ENCODE peak calls at places on chromosomes 6 and 20, in four cellular contexts. Q, U, Z and E are unnamed samples.

GRCh38 chr6:152173321-152173720 is 365.8 kb downstream of the ESR1 start:
- DNase-seq in Q (no peak), U (no peak), Z (no peak), E (no peak)

GRCh38 chr20:38354227-38354626 is 7.9 kb downstream of the LBP start:
- DNase-seq in Q (no peak), U (no peak), Z (no peak), E (no peak)

GRCh38 chr6:44247338-44248302 is 719 bp downstream of the HSP90AB1 start:
- DNase-seq in Q (peak), U (peak), Z (no peak), E (peak)

GRCh38 chr20:37350655-37351574 is 5.0 kb downstream of the SRC start:
- DNase-seq in Q (no peak), U (no peak), Z (no peak), E (no peak)

GRCh38 chr6:15426395-15426794 is 180.5 kb downstream of the JARID2 start:
- DNase-seq in Q (no peak), U (no peak), Z (no peak), E (no peak)

GRCh38 chr20:51494241-51495110 is 48.0 kb downstream of the NFATC2 start:
- DNase-seq in Q (no peak), U (no peak), Z (no peak), E (no peak)

GRCh38 chr6:145813285-145814034 is 1.1 kb downstream of the FBXO30 start:
- DNase-seq in Q (no peak), U (no peak), Z (no peak), E (no peak)

GRCh38 chr20:46346770-46347169 is 38.5 kb upstream of the CDH22 start:
- DNase-seq in Q (no peak), U (no peak), Z (no peak), E (no peak)

GRCh38 chr6:148313483-148313882 is 29.2 kb upstream of the SASH1 start:
- DNase-seq in Q (no peak), U (no peak), Z (no peak), E (no peak)

GRCh38 chr20:23880426-23880825 is 878 bp upstream of the CST5 start:
- DNase-seq in Q (no peak), U (no peak), Z (no peak), E (no peak)

GRCh38 chr6:87672641-87673040 is 29.4 kb downstream of the AKIRIN2 start:
- DNase-seq in Q (no peak), U (no peak), Z (no peak), E (no peak)

GRCh38 chr20:57609842-57610167 is 10.4 kb downstream of the ZBP1 start:
- DNase-seq in Q (no peak), U (no peak), Z (no peak), E (no peak)

GRCh38 chr20:53889411-53890148 is 180.8 kb downstream of the BCAS1 start:
- DNase-seq in Q (no peak), U (no peak), Z (no peak), E (no peak)

GRCh38 chr6:35077006-35077712 is 64.0 kb downstream of the TCP11 start:
- DNase-seq in Q (no peak), U (peak), Z (no peak), E (no peak)

GRCh38 chr6:1363729-1364572 is 25.4 kb upstream of the FOXF2 start:
- DNase-seq in Q (no peak), U (no peak), Z (no peak), E (no peak)

GRCh38 chr20:63554361-63555278 is 661 bp downstream of the FNDC11 start:
- DNase-seq in Q (no peak), U (no peak), Z (no peak), E (no peak)